ENCODE peak calls at places on chromosomes 6 and 20, in five cellular contexts. M, F, D, S and N are unnamed samples.

GRCh38 chr6:167047554-167047953 is 48.4 kb downstream of the CEP43 start:
- DNase-seq in M (no peak), F (no peak), D (no peak), S (no peak), N (no peak)

GRCh38 chr6:105692630-105693212 is 289.8 kb upstream of the PREP start:
- DNase-seq in M (no peak), F (no peak), D (no peak), S (no peak), N (no peak)

GRCh38 chr6:1917628-1918371 is 308.1 kb downstream of the FOXC1 start:
- DNase-seq in M (peak; percentile 90), F (no peak), D (peak; percentile 40), S (no peak), N (peak; percentile 97)

GRCh38 chr20:47784599-47785320 is 521 bp downstream of the SULF2 start:
- DNase-seq in M (peak; percentile 54), F (peak; percentile 72), D (no peak), S (peak; percentile 67), N (peak; percentile 74)

GRCh38 chr20:62921119-62921687 is 5.1 kb downstream of the DIDO1 start:
- DNase-seq in M (peak; percentile 85), F (peak; percentile 85), D (peak; percentile 49), S (peak; percentile 81), N (peak; percentile 63)

GRCh38 chr20:63119451-63120285 is 96.3 kb downstream of the YTHDF1 start:
- DNase-seq in M (no peak), F (no peak), D (no peak), S (no peak), N (no peak)

GRCh38 chr20:51387125-51387865 is 155.2 kb downstream of the NFATC2 start:
- DNase-seq in M (no peak), F (peak; percentile 34), D (no peak), S (no peak), N (no peak)

GRCh38 chr20:7362601-7363000 is 577.7 kb downstream of the HAO1 start:
- DNase-seq in M (no peak), F (no peak), D (no peak), S (no peak), N (no peak)

GRCh38 chr20:47672166-47672565 is 113.1 kb downstream of the SULF2 start:
- DNase-seq in M (no peak), F (no peak), D (no peak), S (no peak), N (no peak)

DNA sequence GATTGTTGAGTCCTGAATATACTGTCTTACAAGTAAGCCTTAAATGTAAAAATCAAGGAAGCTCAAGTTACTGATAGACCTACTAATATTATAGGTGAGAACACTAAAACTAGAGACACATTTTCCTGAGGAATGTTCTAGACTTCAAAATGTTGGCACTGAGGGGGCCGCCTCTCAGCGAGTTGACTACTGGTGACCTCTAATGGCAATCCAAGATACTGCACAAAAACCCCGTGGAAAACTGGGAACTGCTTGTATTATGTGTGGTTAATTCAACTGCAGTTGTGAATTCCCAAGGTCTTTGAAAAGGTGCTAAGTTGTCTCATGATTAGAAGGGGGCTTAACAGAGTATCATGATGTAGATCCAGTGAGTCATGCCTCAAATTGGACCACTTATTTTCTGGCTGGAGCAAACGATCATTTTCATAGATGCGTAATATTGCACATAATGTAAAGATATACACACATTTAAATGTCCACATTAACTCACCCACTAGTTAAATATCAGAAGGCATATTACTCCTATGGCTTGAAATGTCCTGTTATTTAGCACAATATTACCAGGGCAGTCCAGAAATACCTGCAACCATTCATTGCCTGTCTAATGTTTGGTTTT is 336.2 kb downstream of the FOXA2 start:
- DNase-seq in M (peak; percentile 43), F (peak; percentile 65), D (no peak), S (peak; percentile 27), N (peak; percentile 43)
- TF ChIP-seq EZH2phosphoT487 in M (no peak), F (no peak), D (no peak), S (no peak), N (no peak)

GRCh38 chr20:31699801-31700728 is 22.6 kb downstream of the BCL2L1 start:
- DNase-seq in M (no peak), F (no peak), D (no peak), S (no peak), N (no peak)

GRCh38 chr20:31700747-31701146 is 21.9 kb downstream of the BCL2L1 start:
- DNase-seq in M (no peak), F (no peak), D (no peak), S (no peak), N (no peak)

GRCh38 chr20:31701591-31701990 is 21.1 kb downstream of the BCL2L1 start:
- DNase-seq in M (no peak), F (no peak), D (no peak), S (no peak), N (no peak)

GRCh38 chr20:31698243-31698802 is 24.3 kb downstream of the BCL2L1 start:
- DNase-seq in M (no peak), F (no peak), D (no peak), S (no peak), N (no peak)

GRCh38 chr20:31698803-31699718 is 23.6 kb downstream of the BCL2L1 start:
- DNase-seq in M (peak; percentile 94), F (no peak), D (peak; percentile 44), S (no peak), N (peak; percentile 88)
- H3K9ac ChIP-seq in M (peak overlapping the region; percentile 48), F (no peak overlapping the region), D (peak overlapping the region; percentile 46), S (peak overlapping the region; percentile 48), N (no peak overlapping the region)

DNA sequence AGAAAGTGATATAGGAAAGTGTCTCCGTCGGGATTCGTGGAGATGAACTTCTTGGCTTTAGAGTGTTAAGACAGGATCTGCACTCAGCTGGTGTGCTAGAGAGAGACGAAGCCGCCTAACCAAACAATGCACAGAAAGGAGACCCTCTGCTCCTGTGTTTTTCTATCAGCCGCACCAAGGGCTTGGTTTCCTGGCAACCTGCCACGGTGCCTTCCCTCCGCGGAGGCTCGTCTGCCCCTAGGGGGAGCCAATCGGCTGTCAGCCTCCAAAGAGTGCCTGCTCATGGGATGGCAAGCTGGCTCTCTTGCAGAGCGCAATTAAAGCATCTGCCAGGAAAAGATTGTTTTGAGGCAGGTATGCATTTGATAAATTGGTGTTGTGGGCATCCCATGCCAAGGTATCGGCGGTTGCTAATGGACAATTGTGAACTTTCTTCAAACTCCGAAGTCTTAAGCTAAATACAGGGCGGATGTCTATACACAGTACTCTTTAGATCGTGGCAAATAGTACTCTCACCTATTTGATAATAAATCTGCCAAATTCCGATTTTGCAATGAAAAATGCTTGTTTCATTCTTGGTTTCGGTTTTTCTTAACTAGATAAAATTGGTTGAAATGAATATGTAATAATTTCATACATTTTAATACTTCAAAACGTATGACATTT is 603.3 kb downstream of the RNF144B start:
- DNase-seq in M (peak; percentile 44), F (peak; percentile 93), D (peak; percentile 55), S (peak; percentile 70), N (peak; percentile 73)
- H3K4me3 ChIP-seq in M (no peak overlapping the region), F (peak overlapping the region; percentile 5), D (peak overlapping the region; percentile 6), S (peak overlapping the region; percentile 44), N (no peak overlapping the region)

GRCh38 chr6:42381850-42382249 is 69.9 kb downstream of the TRERF1 start:
- DNase-seq in M (no peak), F (no peak), D (no peak), S (no peak), N (no peak)
- TF ChIP-seq EZH2phosphoT487 in M (no peak), F (no peak), D (no peak), S (no peak), N (no peak)

GRCh38 chr6:131460603-131460995 is 112.4 kb upstream of the ARG1 start:
- DNase-seq in M (peak; percentile 13), F (peak; percentile 56), D (no peak), S (no peak), N (no peak)
- H3K9ac ChIP-seq in M (no peak overlapping the region), F (no peak overlapping the region), D (no peak overlapping the region), S (no peak overlapping the region), N (no peak overlapping the region)

GRCh38 chr6:52391599-52391998 is 28.5 kb upstream of the EFHC1 start:
- DNase-seq in M (no peak), F (no peak), D (no peak), S (no peak), N (no peak)

GRCh38 chr6:52390361-52390727 is 28.4 kb downstream of the PAQR8 start:
- DNase-seq in M (peak; percentile 64), F (no peak), D (peak; percentile 45), S (peak; percentile 34), N (peak; percentile 86)

GRCh38 chr6:52388790-52389189 is 26.8 kb downstream of the PAQR8 start:
- DNase-seq in M (no peak), F (no peak), D (no peak), S (no peak), N (no peak)

GRCh38 chr6:52389264-52389625 is 27.3 kb downstream of the PAQR8 start:
- DNase-seq in M (no peak), F (no peak), D (no peak), S (peak; percentile 26), N (no peak)

DNA sequence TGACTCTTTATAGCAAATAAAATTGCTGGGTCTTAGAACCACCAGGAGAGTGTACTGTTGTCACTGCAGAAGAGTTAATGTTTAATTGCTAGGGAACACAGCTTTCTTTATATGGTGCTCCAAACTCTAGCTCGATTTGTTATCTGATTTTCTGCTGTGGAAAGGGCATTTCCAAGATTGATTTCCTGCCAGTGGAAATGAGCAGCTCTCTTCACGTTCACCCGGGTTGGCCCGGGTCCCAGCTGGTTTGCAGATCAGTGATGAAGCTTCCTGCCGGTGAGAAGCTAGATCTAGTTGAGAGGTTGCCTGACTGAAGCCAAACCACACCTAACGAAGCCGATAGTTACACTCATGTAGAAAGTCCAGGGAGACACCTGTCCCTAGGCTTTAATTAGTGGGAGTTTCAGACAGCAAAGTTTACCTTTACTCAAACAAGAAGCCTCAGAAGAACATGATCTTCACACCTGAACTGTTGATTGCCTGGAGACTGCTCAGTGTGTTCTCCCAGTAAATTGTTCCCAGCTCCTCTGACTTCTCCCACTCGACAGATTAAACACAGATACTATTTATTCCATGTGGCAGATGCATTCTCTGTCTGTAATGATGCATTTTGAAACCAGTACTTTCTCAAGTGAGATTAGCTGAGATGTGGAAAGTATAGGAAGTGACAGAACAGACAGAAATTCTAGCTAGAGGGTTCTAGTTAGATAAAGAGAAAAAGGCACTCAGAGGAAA is 27.8 kb downstream of the PAQR8 start:
- DNase-seq in M (peak; percentile 58), F (no peak), D (peak; percentile 48), S (peak; percentile 63), N (peak; percentile 91)
- H3K4me3 ChIP-seq in M (peak overlapping the region; percentile 9), F (no peak overlapping the region), D (peak overlapping the region; percentile 46), S (peak overlapping the region; percentile 31), N (peak overlapping the region; percentile 53)

GRCh38 chr6:145372671-145373123 is 362.6 kb downstream of the EPM2A start:
- DNase-seq in M (peak; percentile 59), F (no peak), D (no peak), S (no peak), N (peak; percentile 3)
- TF ChIP-seq EZH2phosphoT487 in M (no peak), F (no peak), D (no peak), S (no peak), N (no peak)

GRCh38 chr6:116766506-116767176 is 1.1 kb upstream of the FAM162B start:
- DNase-seq in M (no peak), F (no peak), D (no peak), S (peak; percentile 27), N (no peak)

GRCh38 chr6:116764961-116765841 is at the start of gene FAM162B:
- DNase-seq in M (peak; percentile 45), F (peak; percentile 73), D (no peak), S (peak; percentile 69), N (no peak)

GRCh38 chr6:116763048-116763447 is 2.5 kb downstream of the FAM162B start:
- DNase-seq in M (no peak), F (no peak), D (no peak), S (peak; percentile 36), N (no peak)

GRCh38 chr6:116763871-116764270 is 1.6 kb downstream of the FAM162B start:
- DNase-seq in M (no peak), F (no peak), D (no peak), S (peak; percentile 17), N (no peak)

GRCh38 chr6:116764557-116764960 is 960 bp downstream of the FAM162B start:
- DNase-seq in M (no peak), F (no peak), D (no peak), S (peak; percentile 30), N (no peak)
- H3K9ac ChIP-seq in M (no peak overlapping the region), F (no peak overlapping the region), D (no peak overlapping the region), S (no peak overlapping the region), N (no peak overlapping the region)